ENCODE peak calls at places on chromosome 7, in six cellular contexts. Z is GM10248, K is BE2C, J is left ventricle myocardium inferior, S is RWPE1, F is sigmoid colon. X is an unnamed sample.

GRCh38 chr7:74052628-74053027 is 24.7 kb downstream of the ELN start:
- DNase-seq in Z (no peak), K (no peak), J (no peak), S (no peak), F (no peak), X (no peak)

GRCh38 chr7:101932053-101932452 is 114.6 kb downstream of the CUX1 start:
- DNase-seq in Z (no peak), K (no peak), J (no peak), S (no peak), F (peak), X (no peak)

GRCh38 chr7:117041007-117041406 is 87.7 kb downstream of the ST7 start:
- DNase-seq in Z (peak), K (no peak), J (no peak), S (no peak), F (no peak), X (peak)

GRCh38 chr7:122674502-122674901 is 24.4 kb downstream of the RNF133 start:
- DNase-seq in Z (no peak), K (no peak), J (no peak), S (no peak), F (no peak), X (no peak)

GRCh38 chr7:142632291-142633134 is 116.8 kb upstream of the PRSS1 start:
- DNase-seq in Z (peak), K (peak), J (no peak), S (peak), F (no peak), X (peak)

GRCh38 chr7:75925717-75926435 is 10.9 kb downstream of the POR start:
- DNase-seq in Z (no peak), K (no peak), J (no peak), S (no peak), F (no peak), X (no peak)

GRCh38 chr7:130401531-130401930 is 21.2 kb downstream of the CPA1 start:
- DNase-seq in Z (no peak), K (no peak), J (no peak), S (no peak), F (no peak), X (no peak)

GRCh38 chr7:156640257-156640948 is at the start of gene RNF32:
- DNase-seq in Z (peak), K (peak), J (peak), S (peak), F (peak), X (peak)

GRCh38 chr7:129122086-129122750 is 22.3 kb upstream of the TSPAN33 start:
- DNase-seq in Z (peak), K (no peak), J (no peak), S (no peak), F (no peak), X (no peak)

GRCh38 chr7:33796538-33796937 is 108.8 kb upstream of the BMPER start:
- DNase-seq in Z (no peak), K (no peak), J (no peak), S (no peak), F (no peak), X (no peak)

GRCh38 chr7:145978769-145979168 is 137.8 kb upstream of the CNTNAP2 start:
- DNase-seq in Z (no peak), K (no peak), J (no peak), S (no peak), F (no peak), X (no peak)

GRCh38 chr7:24902276-24902675 is 77.7 kb downstream of the OSBPL3 start:
- DNase-seq in Z (no peak), K (no peak), J (no peak), S (no peak), F (no peak), X (no peak)

GRCh38 chr7:2199528-2199927 is 33.2 kb downstream of the MAD1L1 start:
- DNase-seq in Z (no peak), K (no peak), J (no peak), S (no peak), F (no peak), X (no peak)

GRCh38 chr7:36312064-36312914 is 77.4 kb upstream of the ANLN start:
- DNase-seq in Z (peak), K (no peak), J (no peak), S (no peak), F (no peak), X (peak)

GRCh38 chr7:149804106-149804505 is 30.7 kb upstream of the ZNF467 start:
- DNase-seq in Z (no peak), K (no peak), J (no peak), S (no peak), F (no peak), X (no peak)

GRCh38 chr7:131570401-131570800 is 14.0 kb upstream of the PODXL start:
- DNase-seq in Z (no peak), K (no peak), J (no peak), S (no peak), F (no peak), X (no peak)

GRCh38 chr7:45407730-45408406 is 166.3 kb upstream of the ADCY1 start:
- DNase-seq in Z (peak), K (peak), J (no peak), S (no peak), F (no peak), X (no peak)
- TF ChIP-seq CTCF in Z (no peak), K (peak), J (no peak), S (no peak), F (no peak), X (no peak)

GRCh38 chr7:91656486-91657237 is 223.8 kb downstream of the MTERF1 start:
- DNase-seq in Z (no peak), K (no peak), J (no peak), S (no peak), F (no peak), X (no peak)
- TF ChIP-seq CTCF in Z (no peak), K (no peak), J (no peak), S (no peak), F (no peak), X (no peak)

GRCh38 chr7:41059796-41060195 is 643.1 kb downstream of the INHBA start:
- DNase-seq in Z (no peak), K (no peak), J (no peak), S (no peak), F (no peak), X (no peak)

GRCh38 chr7:41054960-41055700 is 647.8 kb downstream of the INHBA start:
- DNase-seq in Z (no peak), K (no peak), J (no peak), S (no peak), F (no peak), X (no peak)

GRCh38 chr7:41060796-41061195 is 642.1 kb downstream of the INHBA start:
- DNase-seq in Z (no peak), K (no peak), J (no peak), S (no peak), F (no peak), X (no peak)

GRCh38 chr7:41053830-41054229 is 649.1 kb downstream of the INHBA start:
- DNase-seq in Z (no peak), K (no peak), J (no peak), S (no peak), F (no peak), X (no peak)

GRCh38 chr7:41058986-41059741 is 643.7 kb downstream of the INHBA start:
- DNase-seq in Z (no peak), K (no peak), J (no peak), S (peak), F (no peak), X (no peak)
- TF ChIP-seq CTCF in Z (no peak), K (no peak), J (no peak), S (no peak), F (no peak), X (no peak)

GRCh38 chr7:11552676-11553075 is 279.3 kb downstream of the THSD7A start:
- DNase-seq in Z (no peak), K (peak), J (no peak), S (no peak), F (no peak), X (no peak)

DNA sequence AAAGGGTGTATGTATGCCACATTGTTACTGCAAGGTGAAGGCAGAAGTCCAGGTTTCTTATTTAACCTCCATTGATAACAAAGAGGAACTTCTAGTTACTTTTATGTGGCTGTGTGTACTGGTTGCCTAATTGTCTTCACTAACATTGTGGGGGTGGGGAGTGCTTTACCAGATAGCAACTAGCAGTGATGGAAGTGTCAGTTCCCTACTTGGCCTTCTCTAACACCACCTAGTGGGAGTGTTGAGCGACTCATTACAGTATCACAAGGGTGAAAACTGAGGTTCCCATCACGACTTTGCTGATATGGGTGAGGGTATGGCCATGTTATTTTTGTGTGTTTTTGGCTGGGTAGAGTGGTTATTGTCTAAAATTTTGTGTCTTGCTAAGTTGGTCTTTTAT is 274.4 kb downstream of the THSD7A start:
- DNase-seq in Z (peak), K (peak), J (no peak), S (peak), F (no peak), X (peak)
- TF ChIP-seq CTCF in Z (no peak), K (peak), J (no peak), S (no peak), F (no peak), X (peak)

GRCh38 chr7:99617187-99617781 is 538 bp downstream of the ZSCAN25 start:
- DNase-seq in Z (no peak), K (no peak), J (no peak), S (no peak), F (no peak), X (no peak)

GRCh38 chr7:99615989-99616358 is 772 bp upstream of the ZSCAN25 start:
- DNase-seq in Z (no peak), K (no peak), J (no peak), S (no peak), F (no peak), X (no peak)

GRCh38 chr7:99618726-99619125 is 2.0 kb downstream of the ZSCAN25 start:
- DNase-seq in Z (no peak), K (no peak), J (no peak), S (peak), F (no peak), X (no peak)

GRCh38 chr7:99614495-99614894 is 2.3 kb upstream of the ZSCAN25 start:
- DNase-seq in Z (no peak), K (no peak), J (no peak), S (no peak), F (no peak), X (no peak)

GRCh38 chr7:99616359-99617186 is at the start of gene ZSCAN25:
- DNase-seq in Z (peak), K (peak), J (peak), S (peak), F (peak), X (peak)
- TF ChIP-seq CTCF in Z (peak), K (peak), J (peak), S (peak), F (no peak), X (peak)

DNA sequence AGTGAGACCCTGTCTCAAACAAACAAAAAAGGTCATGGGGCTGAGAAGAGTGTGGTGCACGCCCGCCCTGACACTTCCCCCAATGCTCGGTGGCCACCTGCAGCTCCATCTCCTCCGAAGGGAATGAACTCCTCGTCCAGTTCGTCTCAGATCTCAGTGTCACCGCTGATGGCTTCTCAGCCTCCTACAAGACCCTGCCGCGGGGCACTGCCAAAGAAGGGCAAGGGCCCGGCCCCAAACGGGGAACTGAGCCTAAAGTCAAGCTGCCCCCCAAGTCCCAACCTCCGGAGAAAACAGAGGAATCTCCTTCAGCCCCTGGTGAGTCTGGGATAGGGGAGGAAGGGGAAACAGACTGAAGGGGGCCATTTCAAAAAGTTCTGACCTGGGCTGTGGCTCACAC is 4.2 kb downstream of the PCOLCE start:
- DNase-seq in Z (no peak), K (no peak), J (no peak), S (no peak), F (no peak), X (no peak)
- TF ChIP-seq CTCF in Z (no peak), K (no peak), J (no peak), S (no peak), F (no peak), X (no peak)

GRCh38 chr7:140623995-140624902 is 16.4 kb downstream of the DENND2A start:
- DNase-seq in Z (no peak), K (no peak), J (no peak), S (no peak), F (peak), X (no peak)
- TF ChIP-seq CTCF in Z (no peak), K (no peak), J (no peak), S (no peak), F (no peak), X (no peak)

DNA sequence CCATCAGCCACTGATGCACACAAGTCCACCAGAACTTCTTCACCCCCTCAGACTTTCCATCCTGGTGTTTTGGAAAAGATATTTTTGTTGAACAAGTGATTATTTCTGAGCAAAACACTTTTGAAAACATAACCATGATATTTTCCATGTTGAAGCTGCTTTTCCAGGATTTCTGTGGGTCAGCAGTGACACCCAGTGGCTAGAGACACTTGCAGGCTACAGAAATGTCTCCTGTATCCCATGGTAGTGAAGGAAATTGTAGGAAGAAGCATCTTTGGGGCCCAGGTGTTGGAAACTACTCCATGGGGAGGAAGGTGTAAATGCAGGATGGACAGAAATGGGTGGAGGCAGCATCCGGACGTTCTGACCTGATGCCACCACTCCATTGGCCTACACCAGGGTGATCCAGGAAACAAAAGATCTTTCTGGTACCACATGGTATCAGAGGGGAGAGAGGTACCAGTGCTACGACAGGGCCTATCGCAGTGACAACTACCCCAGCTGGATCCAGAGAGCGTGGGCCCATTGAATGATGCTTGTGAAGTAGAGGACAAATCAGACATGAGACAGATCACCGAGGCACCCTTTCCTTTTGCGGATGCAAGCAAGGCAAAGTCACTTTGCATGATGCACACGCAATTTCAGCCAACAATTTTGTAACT is 111.7 kb upstream of the COBL start:
- DNase-seq in Z (no peak), K (peak), J (no peak), S (peak), F (no peak), X (no peak)
- TF ChIP-seq CTCF in Z (no peak), K (peak), J (no peak), S (peak), F (no peak), X (peak)

GRCh38 chr7:111098926-111099250 is 8.0 kb downstream of the LRRN3 start:
- DNase-seq in Z (no peak), K (no peak), J (no peak), S (no peak), F (no peak), X (no peak)
- TF ChIP-seq CTCF in Z (no peak), K (no peak), J (no peak), S (no peak), F (no peak), X (no peak)